ENCODE peak calls at places on chromosomes 11 and 22, in seven cellular contexts. X is foreskin fibroblast, C is tibial artery, D is PC-9, P is foreskin keratinocyte, A is nephron progenitor cell, K is colonic mucosa. U is an unnamed sample.

GRCh38 chr11:21190181-21190580 is 520.8 kb downstream of the NELL1 start:
- DNase-seq in X (no peak), C (no peak), D (no peak), P (no peak), A (no peak), K (no peak), U (no peak)

GRCh38 chr22:20964799-20965103 is 2.3 kb upstream of the AIFM3 start:
- DNase-seq in X (no peak), C (no peak), D (no peak), P (no peak), A (no peak), K (no peak), U (no peak)

GRCh38 chr11:65377036-65377435 is 5.4 kb downstream of the SLC25A45 start:
- DNase-seq in X (no peak), C (no peak), D (no peak), P (no peak), A (no peak), K (no peak), U (no peak)

GRCh38 chr11:29306527-29306926 is 710.3 kb downstream of the KCNA4 start:
- DNase-seq in X (peak), C (no peak), D (peak), P (peak), A (no peak), K (no peak), U (peak)

GRCh38 chr11:13315517-13316432 is 38.2 kb downstream of the BMAL1 start:
- DNase-seq in X (peak), C (no peak), D (no peak), P (no peak), A (no peak), K (no peak), U (peak)

GRCh38 chr22:40181323-40181722 is 3.6 kb downstream of the TNRC6B start:
- DNase-seq in X (peak), C (no peak), D (no peak), P (no peak), A (no peak), K (no peak), U (no peak)

GRCh38 chr11:70174846-70175764 is 28.0 kb upstream of the FADD start:
- DNase-seq in X (no peak), C (no peak), D (no peak), P (no peak), A (peak), K (no peak), U (no peak)

GRCh38 chr11:120622189-120622912 is 110.8 kb downstream of the GRIK4 start:
- DNase-seq in X (no peak), C (no peak), D (no peak), P (no peak), A (no peak), K (no peak), U (peak)

GRCh38 chr22:32324505-32325415 is 32.9 kb upstream of the RFPL3 start:
- DNase-seq in X (no peak), C (no peak), D (no peak), P (no peak), A (no peak), K (no peak), U (no peak)

GRCh38 chr11:116700586-116701220 is 72.1 kb downstream of the BUD13 start:
- DNase-seq in X (no peak), C (no peak), D (no peak), P (no peak), A (no peak), K (no peak), U (no peak)

GRCh38 chr22:49638001-49638400 is 189.7 kb downstream of the BRD1 start:
- DNase-seq in X (no peak), C (no peak), D (no peak), P (no peak), A (no peak), K (no peak), U (no peak)

GRCh38 chr11:78633516-78634310 is 59.0 kb upstream of the NARS2 start:
- DNase-seq in X (no peak), C (no peak), D (no peak), P (no peak), A (no peak), K (no peak), U (no peak)

GRCh38 chr11:20360650-20361049 is 2.9 kb upstream of the HTATIP2 start:
- DNase-seq in X (no peak), C (no peak), D (peak), P (no peak), A (no peak), K (no peak), U (peak)

GRCh38 chr11:72970557-72971118 is 156.4 kb downstream of the ATG16L2 start:
- DNase-seq in X (peak), C (no peak), D (no peak), P (no peak), A (no peak), K (no peak), U (peak)

GRCh38 chr11:113549611-113550061 is 74.4 kb upstream of the DRD2 start:
- DNase-seq in X (no peak), C (no peak), D (no peak), P (peak), A (no peak), K (no peak), U (no peak)

GRCh38 chr11:57325735-57326048 is 940 bp upstream of the TNKS1BP1 start:
- DNase-seq in X (no peak), C (peak), D (no peak), P (no peak), A (no peak), K (peak), U (no peak)

GRCh38 chr11:26112190-26112715 is 219.7 kb upstream of the ANO3 start:
- DNase-seq in X (no peak), C (no peak), D (no peak), P (no peak), A (no peak), K (no peak), U (no peak)
- TF ChIP-seq CTCF in X (no peak), C (no peak), D (no peak), P (no peak), A (no peak), K (no peak), U (no peak)

GRCh38 chr11:106415510-106415909 is 338.0 kb downstream of the AASDHPPT start:
- DNase-seq in X (no peak), C (no peak), D (no peak), P (no peak), A (no peak), K (no peak), U (no peak)
- TF ChIP-seq CTCF in X (no peak), C (no peak), D (no peak), P (peak), A (no peak), K (no peak), U (no peak)

GRCh38 chr22:43666511-43666910 is 145.6 kb downstream of the EFCAB6 start:
- DNase-seq in X (no peak), C (no peak), D (no peak), P (no peak), A (no peak), K (no peak), U (no peak)
- TF ChIP-seq CTCF in X (no peak), C (no peak), D (no peak), P (no peak), A (no peak), K (no peak), U (no peak)

GRCh38 chr22:37686002-37686982 is at the start of gene NOL12:
- DNase-seq in X (peak), C (peak), D (peak), P (peak), A (peak), K (peak), U (peak)
- TF ChIP-seq CTCF in X (no peak), C (no peak), D (peak), P (no peak), A (no peak), K (no peak), U (no peak)

GRCh38 chr11:31233425-31233824 is 136.1 kb downstream of the DCDC1 start:
- DNase-seq in X (no peak), C (no peak), D (no peak), P (no peak), A (no peak), K (no peak), U (peak)
- TF ChIP-seq CTCF in X (no peak), C (no peak), D (peak), P (peak), A (peak), K (no peak), U (peak)

DNA sequence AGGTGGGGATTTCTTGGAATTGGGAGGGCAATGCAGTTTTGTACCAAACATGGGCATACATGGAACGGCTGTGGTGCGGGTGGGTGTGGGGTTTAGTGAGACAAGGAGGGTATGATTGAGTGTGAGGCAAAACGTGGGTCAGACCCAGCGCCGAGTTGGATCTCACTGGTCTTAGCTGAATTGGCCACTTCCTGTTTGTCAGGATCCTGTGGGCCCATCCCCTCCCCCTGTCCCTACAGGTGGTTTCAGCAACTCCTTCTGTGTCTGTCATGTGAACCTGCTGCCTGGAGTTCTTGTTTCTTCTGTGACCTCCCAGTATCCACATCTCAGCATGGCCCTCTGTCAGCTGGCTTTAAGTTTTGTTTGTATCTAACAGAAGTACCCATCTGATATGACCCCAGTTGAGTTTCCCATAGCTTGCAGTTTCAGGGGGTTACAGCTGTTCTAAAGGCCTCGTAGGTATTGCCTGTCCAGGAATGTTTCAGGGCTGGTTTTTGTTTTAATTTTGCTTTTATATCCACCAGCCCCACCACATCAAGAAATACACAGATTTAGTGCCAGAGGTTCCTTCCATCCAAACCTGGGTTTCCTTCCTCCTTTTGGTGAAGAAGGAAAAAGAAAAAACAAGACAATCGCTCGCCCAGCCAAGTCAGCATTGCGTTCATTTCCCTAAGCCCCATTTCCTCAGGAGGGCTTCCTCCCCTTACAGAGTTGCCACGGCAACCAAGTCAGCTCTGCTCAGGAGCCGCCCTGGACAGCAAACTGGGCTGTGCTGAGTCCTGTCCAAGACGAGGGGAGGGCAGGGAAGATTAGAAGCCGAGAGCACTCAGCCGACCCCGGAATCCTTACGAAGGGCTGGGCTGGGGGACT is 6.1 kb downstream of the APOL1 start:
- DNase-seq in X (no peak), C (no peak), D (no peak), P (no peak), A (peak), K (no peak), U (peak)
- TF ChIP-seq CTCF in X (no peak), C (no peak), D (no peak), P (no peak), A (no peak), K (no peak), U (no peak)

GRCh38 chr22:41524809-41525449 is 19.3 kb downstream of the POLR3H start:
- DNase-seq in X (peak), C (no peak), D (no peak), P (no peak), A (no peak), K (peak), U (peak)
- TF ChIP-seq CTCF in X (no peak), C (no peak), D (no peak), P (peak), A (no peak), K (no peak), U (no peak)

GRCh38 chr22:35299217-35299716 is 427 bp upstream of the TOM1 start:
- DNase-seq in X (peak), C (no peak), D (no peak), P (no peak), A (no peak), K (no peak), U (peak)
- TF ChIP-seq CTCF in X (no peak), C (peak), D (no peak), P (no peak), A (no peak), K (no peak), U (no peak)

GRCh38 chr11:133070053-133070713 is 462.1 kb downstream of the OPCML start:
- DNase-seq in X (no peak), C (no peak), D (no peak), P (no peak), A (no peak), K (no peak), U (no peak)

GRCh38 chr11:133064961-133065360 is 467.3 kb downstream of the OPCML start:
- DNase-seq in X (no peak), C (no peak), D (no peak), P (no peak), A (no peak), K (no peak), U (no peak)

GRCh38 chr11:133058501-133058900 is 473.8 kb downstream of the OPCML start:
- DNase-seq in X (no peak), C (no peak), D (no peak), P (no peak), A (no peak), K (no peak), U (no peak)

GRCh38 chr11:133065847-133066485 is 466.3 kb downstream of the OPCML start:
- DNase-seq in X (no peak), C (no peak), D (no peak), P (peak), A (no peak), K (no peak), U (no peak)

DNA sequence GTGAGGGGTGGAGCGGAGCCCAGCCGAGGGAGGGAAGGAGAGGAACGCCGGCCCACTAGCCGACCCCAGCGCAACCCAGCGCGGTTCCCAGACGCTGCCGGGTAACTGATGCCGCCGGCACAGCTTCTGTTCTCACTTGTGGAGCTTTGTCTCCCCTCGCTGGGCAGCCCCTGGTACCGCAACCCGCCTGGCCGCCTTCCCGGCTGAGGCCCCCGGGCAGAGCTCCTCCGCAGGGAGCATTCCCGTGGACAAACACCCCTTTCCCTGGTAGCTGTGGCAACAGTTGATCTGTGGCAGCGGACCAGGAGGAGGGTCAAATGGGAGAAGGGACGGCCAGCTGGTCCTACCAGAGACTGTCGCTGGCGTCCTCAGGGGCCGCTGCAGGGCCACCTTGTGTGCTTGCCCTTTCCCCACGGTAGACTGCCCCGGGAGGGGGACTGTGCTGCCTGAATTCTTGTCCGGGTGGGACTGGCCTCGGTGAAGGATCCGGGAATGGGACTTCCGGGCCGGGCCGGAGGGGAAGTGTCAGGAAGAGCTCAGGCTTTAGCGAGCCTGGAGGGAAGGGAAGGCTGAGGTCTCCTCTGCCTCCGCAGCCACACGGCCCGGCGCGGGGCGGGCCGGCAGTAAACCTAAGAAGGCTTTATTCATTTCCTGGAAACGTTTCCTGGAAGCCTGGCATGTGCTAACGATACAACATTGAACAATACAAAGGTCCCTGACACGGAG is 468.0 kb downstream of the OPCML start:
- DNase-seq in X (peak), C (peak), D (no peak), P (peak), A (peak), K (no peak), U (peak)
- TF ChIP-seq CTCF in X (peak), C (no peak), D (no peak), P (peak), A (peak), K (peak), U (no peak)

GRCh38 chr22:25383278-25383820 is 163.9 kb downstream of the CRYBB2 start:
- DNase-seq in X (no peak), C (no peak), D (no peak), P (no peak), A (peak), K (no peak), U (no peak)

GRCh38 chr22:25380141-25380747 is 160.8 kb downstream of the CRYBB2 start:
- DNase-seq in X (no peak), C (no peak), D (no peak), P (no peak), A (no peak), K (peak), U (no peak)

GRCh38 chr22:25386538-25386884 is 167.1 kb downstream of the CRYBB2 start:
- DNase-seq in X (no peak), C (no peak), D (no peak), P (no peak), A (no peak), K (no peak), U (no peak)

GRCh38 chr22:25383892-25384291 is 164.5 kb downstream of the CRYBB2 start:
- DNase-seq in X (no peak), C (no peak), D (no peak), P (no peak), A (peak), K (no peak), U (no peak)

DNA sequence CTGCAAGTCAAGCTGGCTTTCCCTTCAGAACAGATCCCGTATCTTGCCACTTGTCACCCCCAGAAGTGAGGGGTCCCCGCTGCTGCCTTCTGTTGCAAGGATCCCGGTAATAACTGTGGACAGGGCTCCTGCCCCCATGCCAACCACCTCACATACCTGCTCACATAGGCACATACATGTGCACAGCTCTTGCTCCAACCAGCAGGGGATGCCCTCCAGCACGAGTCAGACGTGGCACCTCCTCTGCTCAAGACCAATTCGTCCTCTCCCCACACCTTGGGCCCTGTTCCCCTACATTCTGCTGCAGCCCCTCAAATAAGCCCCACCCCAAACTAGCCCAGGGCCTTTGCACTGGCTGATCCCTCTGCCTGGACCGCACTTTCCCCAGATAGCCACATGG is 163.3 kb downstream of the CRYBB2 start:
- DNase-seq in X (no peak), C (no peak), D (no peak), P (no peak), A (no peak), K (no peak), U (no peak)
- TF ChIP-seq CTCF in X (peak), C (no peak), D (no peak), P (peak), A (no peak), K (no peak), U (peak)

U was measured in fibroblast of mammary gland.